ENCODE peak calls at places on chromosomes 3 and 15, in six cellular contexts. Y, M, E, U, Q and P are unnamed samples.

GRCh38 chr15:25933456-25934158 is 70.5 kb upstream of the ATP10A start:
- DNase-seq in Y (peak; percentile 51), M (peak; percentile 85), E (peak; percentile 34), U (peak; percentile 79), Q (peak; percentile 76), P (peak; percentile 81)

GRCh38 chr3:182182531-182182968 is 470.8 kb downstream of the SOX2 start:
- DNase-seq in Y (no peak), M (no peak), E (no peak), U (no peak), Q (no peak), P (no peak)

GRCh38 chr3:175585898-175586297 is 726.8 kb downstream of the NAALADL2 start:
- DNase-seq in Y (no peak), M (no peak), E (no peak), U (no peak), Q (no peak), P (peak; percentile 3)

GRCh38 chr15:101562428-101563059 is 73.0 kb upstream of the PCSK6 start:
- DNase-seq in Y (no peak), M (no peak), E (no peak), U (no peak), Q (peak; percentile 46), P (no peak)

GRCh38 chr3:172106989-172107388 is 67.6 kb downstream of the FNDC3B start:
- DNase-seq in Y (no peak), M (peak; percentile 70), E (no peak), U (no peak), Q (no peak), P (peak; percentile 53)

GRCh38 chr3:4079354-4080180 is 223.6 kb upstream of the SETMAR start:
- DNase-seq in Y (no peak), M (no peak), E (no peak), U (no peak), Q (no peak), P (no peak)

GRCh38 chr3:168914662-168915061 is 748.9 kb downstream of the MECOM start:
- DNase-seq in Y (no peak), M (no peak), E (no peak), U (no peak), Q (no peak), P (no peak)

GRCh38 chr3:61733866-61734265 is 172.5 kb downstream of the PTPRG start:
- DNase-seq in Y (peak; percentile 12), M (no peak), E (no peak), U (no peak), Q (no peak), P (no peak)

GRCh38 chr3:82802501-82802900 is 1041.1 kb upstream of the GBE1 start:
- DNase-seq in Y (no peak), M (no peak), E (no peak), U (no peak), Q (no peak), P (no peak)

GRCh38 chr3:11803977-11804903 is 42.4 kb downstream of the TAMM41 start:
- DNase-seq in Y (peak; percentile 16), M (peak; percentile 53), E (peak; percentile 32), U (peak; percentile 37), Q (no peak), P (no peak)

GRCh38 chr3:39114456-39114855 is 7.0 kb downstream of the TTC21A start:
- DNase-seq in Y (no peak), M (no peak), E (no peak), U (no peak), Q (no peak), P (no peak)

GRCh38 chr15:85443593-85444328 is 63.4 kb downstream of the AKAP13 start:
- DNase-seq in Y (peak; percentile 3), M (no peak), E (no peak), U (no peak), Q (no peak), P (peak; percentile 52)

GRCh38 chr3:197549261-197549885 is 6.4 kb downstream of the BDH1 start:
- DNase-seq in Y (no peak), M (no peak), E (no peak), U (no peak), Q (no peak), P (no peak)

GRCh38 chr3:70973558-70973957 is 610.0 kb downstream of the FOXP1 start:
- DNase-seq in Y (no peak), M (no peak), E (no peak), U (no peak), Q (no peak), P (no peak)

GRCh38 chr15:36601497-36601932 is 22.1 kb downstream of the CDIN1 start:
- DNase-seq in Y (peak; percentile 77), M (no peak), E (no peak), U (no peak), Q (no peak), P (no peak)

GRCh38 chr15:85500729-85501128 is 120.3 kb downstream of the AKAP13 start:
- DNase-seq in Y (peak; percentile 45), M (no peak), E (no peak), U (peak; percentile 73), Q (no peak), P (no peak)

GRCh38 chr3:47057212-47057671 is 77.8 kb downstream of the NBEAL2 start:
- DNase-seq in Y (no peak), M (no peak), E (no peak), U (no peak), Q (no peak), P (no peak)

GRCh38 chr3:187783098-187783497 is 37.8 kb upstream of the BCL6 start:
- DNase-seq in Y (peak; percentile 50), M (peak; percentile 48), E (no peak), U (no peak), Q (no peak), P (peak; percentile 29)

GRCh38 chr3:128167646-128167972 is 14.3 kb downstream of the EEFSEC start:
- DNase-seq in Y (no peak), M (no peak), E (no peak), U (no peak), Q (no peak), P (no peak)
- H3K27ac ChIP-seq in Y (peak overlapping the region; percentile 69), M (no peak overlapping the region), E (no peak overlapping the region), U (no peak overlapping the region), Q (no peak overlapping the region), P (no peak overlapping the region)

GRCh38 chr15:67095834-67096366 is 30.5 kb downstream of the SMAD3 start:
- DNase-seq in Y (no peak), M (no peak), E (no peak), U (no peak), Q (no peak), P (no peak)
- H3K27ac ChIP-seq in Y (no peak overlapping the region), M (no peak overlapping the region), E (no peak overlapping the region), U (no peak overlapping the region), Q (no peak overlapping the region), P (no peak overlapping the region)

DNA sequence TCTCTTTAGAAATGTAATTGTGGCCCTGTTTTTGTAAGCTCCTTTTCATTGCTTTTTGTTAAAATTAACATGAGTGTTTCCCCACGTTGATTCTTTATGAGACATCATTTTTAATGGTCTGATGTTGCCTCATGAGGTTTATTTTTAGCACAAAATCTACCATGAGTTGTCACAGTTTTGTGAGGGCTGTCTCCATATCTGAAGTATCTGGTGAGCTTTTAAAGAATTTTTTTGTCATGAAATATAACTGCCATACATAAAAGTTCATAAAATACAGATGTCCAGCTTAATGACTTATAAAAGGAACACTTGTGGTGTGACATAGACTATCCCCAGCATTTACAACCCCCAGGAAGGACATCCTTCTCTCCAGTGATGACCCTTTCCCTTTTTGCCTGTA is 34.3 kb upstream of the CEMIP start:
- DNase-seq in Y (no peak), M (no peak), E (no peak), U (no peak), Q (no peak), P (no peak)
- H3K27ac ChIP-seq in Y (no peak overlapping the region), M (peak overlapping the region; percentile 44), E (no peak overlapping the region), U (no peak overlapping the region), Q (no peak overlapping the region), P (no peak overlapping the region)

GRCh38 chr3:65741540-65741939 is 297.2 kb downstream of the MAGI1 start:
- DNase-seq in Y (no peak), M (no peak), E (no peak), U (no peak), Q (no peak), P (no peak)
- H3K27ac ChIP-seq in Y (no peak overlapping the region), M (no peak overlapping the region), E (no peak overlapping the region), U (no peak overlapping the region), Q (no peak overlapping the region), P (no peak overlapping the region)

GRCh38 chr15:39640665-39641064 is 59.8 kb downstream of the THBS1 start:
- DNase-seq in Y (no peak), M (no peak), E (no peak), U (no peak), Q (no peak), P (no peak)

GRCh38 chr15:39639037-39639436 is 58.2 kb downstream of the THBS1 start:
- DNase-seq in Y (no peak), M (no peak), E (no peak), U (no peak), Q (no peak), P (no peak)

GRCh38 chr15:39642011-39642640 is 61.2 kb downstream of the THBS1 start:
- DNase-seq in Y (no peak), M (no peak), E (no peak), U (no peak), Q (no peak), P (no peak)

GRCh38 chr15:39643747-39644520 is 63.1 kb downstream of the THBS1 start:
- DNase-seq in Y (no peak), M (no peak), E (no peak), U (no peak), Q (no peak), P (no peak)

DNA sequence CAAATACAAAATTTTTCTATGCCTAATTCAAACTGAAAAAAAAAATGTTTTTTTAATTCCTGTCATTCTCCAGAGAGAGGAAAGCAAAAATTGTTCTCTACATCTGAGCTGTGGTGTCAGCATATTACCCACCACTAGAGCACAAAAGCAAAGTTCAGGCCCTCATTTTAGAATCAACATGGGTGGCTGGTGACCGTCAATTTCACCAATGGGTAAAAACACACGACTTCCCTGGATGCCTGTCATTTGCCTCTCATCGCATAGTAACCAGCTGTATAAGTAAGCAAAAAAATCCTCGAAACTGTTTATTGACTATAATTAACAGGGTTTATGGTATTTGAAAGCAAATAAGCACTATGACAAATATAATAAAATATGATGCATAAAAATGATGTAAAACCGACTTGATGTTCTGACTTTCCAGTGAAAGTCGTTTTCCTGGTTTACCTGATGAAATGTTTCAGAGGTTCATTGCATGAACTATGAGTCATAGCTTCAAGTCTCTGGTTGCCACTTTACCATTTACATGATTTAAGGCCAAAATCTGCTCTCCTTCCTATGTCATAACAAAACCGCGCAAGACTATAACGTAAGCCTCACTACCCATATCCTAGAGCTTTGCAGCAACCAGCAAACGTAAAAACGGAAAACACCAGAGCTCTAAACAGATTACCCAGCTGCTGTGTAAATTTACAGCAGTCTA is 60.5 kb downstream of the THBS1 start:
- DNase-seq in Y (no peak), M (no peak), E (no peak), U (no peak), Q (no peak), P (no peak)
- H3K27ac ChIP-seq in Y (peak overlapping the region; percentile 2), M (no peak overlapping the region), E (no peak overlapping the region), U (no peak overlapping the region), Q (no peak overlapping the region), P (peak overlapping the region; percentile 63)